ENCODE peak calls at places on chromosomes 13 and 19, in nine cellular contexts. W is activated naive CD4-positive, alpha-beta T cell treated with Interleukin-2 at 50 U/mL for 16 hours; D is AG04450; R is PC-3; H is sciatic nerve; V is LoVo; O is left kidney; N is GM13976; X is epithelial cell of esophagus. Q is an unnamed sample.

GRCh38 chr19:7918615-7919421 is 1.3 kb upstream of the SNAPC2 start:
- DNase-seq in D (no peak), V (no peak), X (no peak), O (no peak), W (no peak), N (no peak), H (peak), R (no peak), Q (no peak)

GRCh38 chr13:75762066-75762937 is 126.2 kb downstream of the LMO7 start:
- DNase-seq in V (no peak), O (peak), N (peak), H (no peak), D (no peak), X (peak), W (peak), R (peak), Q (no peak)

GRCh38 chr19:33052352-33052972 is 12.2 kb downstream of the RHPN2 start:
- DNase-seq in V (peak), D (no peak), N (no peak), O (no peak), X (peak), R (peak), H (no peak), W (no peak), Q (no peak)

GRCh38 chr13:36815069-36815468 is 4.0 kb upstream of the RFXAP start:
- DNase-seq in V (no peak), D (no peak), X (no peak), R (peak), H (no peak), O (no peak), W (no peak), N (no peak), Q (peak)

GRCh38 chr13:25898991-25899390 is 152.8 kb downstream of the SHISA2 start:
- DNase-seq in R (no peak), O (no peak), H (no peak), X (no peak), V (no peak), N (no peak), D (no peak), W (no peak), Q (no peak)

GRCh38 chr19:5539431-5539833 is 28.3 kb downstream of the TINCR start:
- DNase-seq in W (no peak), V (no peak), R (no peak), D (no peak), H (no peak), N (no peak), O (peak), X (no peak), Q (peak)

GRCh38 chr19:39497850-39498261 is 891 bp upstream of the DLL3 start:
- DNase-seq in V (peak), W (no peak), R (peak), X (peak), H (no peak), N (peak), O (peak), D (no peak), Q (peak)

GRCh38 chr13:44012910-44013309 is 133.2 kb downstream of the LACC1 start:
- DNase-seq in N (no peak), D (no peak), R (no peak), V (no peak), H (no peak), W (no peak), X (no peak), O (peak), Q (no peak)

GRCh38 chr19:10193666-10194499 is 870 bp downstream of the DNMT1 start:
- DNase-seq in X (peak), N (no peak), V (peak), R (peak), W (peak), O (no peak), H (no peak), D (no peak), Q (peak)

GRCh38 chr19:33502991-33503790 is 18.4 kb downstream of the PEPD start:
- DNase-seq in H (no peak), R (no peak), V (no peak), O (no peak), N (no peak), D (no peak), X (no peak), W (no peak), Q (no peak)

Q was measured in GM23338.